ENCODE peak calls at places on chromosomes 13 and 19, in ten cellular contexts. H is fibroblast of pulmonary artery; S is dorsolateral prefrontal cortex; Z is heart left ventricle; D is neural progenitor cell; E is brain microvascular endothelial cell; R is BJ; Q is stimulated activated CD4-positive, alpha-beta T cell treated with anti-CD3 and anti-CD28 coated beads, Interleukin-12 subunit alpha, Interleukin-12 subunit beta, amount 100 ng/mL, for 24 hours; X is BE2C; G is mammary epithelial cell. B is an unnamed sample.

GRCh38 chr19:35352448-35353304 is 5.0 kb downstream of the FFAR1 start:
- DNase-seq in X (peak), H (peak), D (peak), Q (peak), G (peak), S (peak), R (peak), Z (peak), E (peak), B (peak)

GRCh38 chr19:53868892-53869804 is 1.5 kb downstream of the MYADM start:
- DNase-seq in Z (peak), X (peak), R (peak), H (peak), G (peak), S (peak), D (peak), Q (peak), E (peak), B (peak)

GRCh38 chr13:62212246-62212645 is 796.6 kb upstream of the PCDH20 start:
- DNase-seq in E (no peak), Z (no peak), Q (no peak), R (no peak), D (no peak), X (no peak), H (no peak), G (no peak), S (no peak), B (no peak)

GRCh38 chr13:109989155-109989554 is 202.8 kb upstream of the IRS2 start:
- DNase-seq in E (peak), X (no peak), Q (no peak), S (no peak), R (no peak), H (peak), D (no peak), G (no peak), Z (no peak), B (no peak)

GRCh38 chr19:29651622-29652394 is 13.5 kb upstream of the PLEKHF1 start:
- DNase-seq in G (no peak), Q (no peak), X (no peak), Z (no peak), D (no peak), E (no peak), S (no peak), R (no peak), H (no peak), B (no peak)

GRCh38 chr19:31180907-31181306 is 168.3 kb downstream of the TSHZ3 start:
- DNase-seq in E (no peak), S (no peak), Z (no peak), H (no peak), G (no peak), R (no peak), X (no peak), Q (no peak), D (no peak), B (no peak)

GRCh38 chr13:98267080-98267912 is 90.2 kb upstream of the RNF113B start:
- DNase-seq in X (no peak), Z (no peak), R (no peak), Q (no peak), E (peak), G (peak), D (no peak), H (no peak), S (no peak), B (peak)

GRCh38 chr13:98749501-98749900 is 3.0 kb downstream of the SLC15A1 start:
- DNase-seq in G (no peak), D (no peak), E (no peak), Q (no peak), Z (no peak), X (no peak), H (peak), S (no peak), R (peak), B (no peak)

GRCh38 chr13:66365101-66365500 is 865.0 kb downstream of the PCDH9 start:
- DNase-seq in X (no peak), H (no peak), Z (no peak), G (no peak), E (no peak), Q (no peak), S (no peak), R (no peak), D (no peak), B (no peak)

GRCh38 chr13:99288069-99288468 is 19.1 kb downstream of the GPR183 start:
- DNase-seq in D (no peak), H (no peak), Z (no peak), S (no peak), X (no peak), E (no peak), Q (peak), G (no peak), R (no peak), B (no peak)

GRCh38 chr13:51035469-51035868 is 75.6 kb downstream of the C13orf42 start:
- DNase-seq in X (no peak), S (no peak), R (no peak), Q (no peak), H (no peak), Z (no peak), D (no peak), G (no peak), E (no peak), B (no peak)

GRCh38 chr13:52156724-52157251 is 2.6 kb downstream of the NEK3 start:
- DNase-seq in S (no peak), H (peak), G (no peak), Q (no peak), E (peak), Z (no peak), D (no peak), R (no peak), X (no peak), B (no peak)

GRCh38 chr13:48580185-48580803 is 47.4 kb upstream of the RCBTB2 start:
- DNase-seq in Z (peak), S (no peak), R (peak), Q (peak), D (peak), X (peak), E (peak), G (peak), H (peak), B (peak)

GRCh38 chr19:4327252-4327876 is 11.3 kb downstream of the STAP2 start:
- DNase-seq in S (peak), G (no peak), H (peak), R (no peak), Q (peak), E (peak), X (peak), D (peak), Z (peak), B (peak)

GRCh38 chr13:92172191-92172590 is 773.8 kb downstream of the GPC5 start:
- DNase-seq in Q (no peak), E (no peak), Z (no peak), G (no peak), X (no peak), S (no peak), D (no peak), H (no peak), R (no peak), B (no peak)

GRCh38 chr19:4098493-4098892 is 25.4 kb downstream of the MAP2K2 start:
- DNase-seq in Z (peak), E (no peak), X (no peak), S (peak), Q (no peak), G (no peak), R (no peak), H (no peak), D (no peak), B (no peak)

GRCh38 chr19:33823341-33823740 is 26.7 kb downstream of the KCTD15 start:
- DNase-seq in Z (no peak), H (no peak), D (no peak), S (no peak), G (no peak), Q (no peak), E (no peak), R (no peak), X (no peak), B (no peak)

GRCh38 chr19:33388231-33388816 is 14.8 kb downstream of the CEBPG start:
- DNase-seq in H (no peak), D (no peak), Z (no peak), R (no peak), S (peak), G (no peak), E (no peak), X (no peak), Q (no peak), B (no peak)

GRCh38 chr19:42596391-42597071 is 1.8 kb upstream of the CEACAM8 start:
- DNase-seq in Z (no peak), R (no peak), S (peak), E (no peak), Q (peak), D (peak), G (no peak), H (peak), X (peak), B (peak)

GRCh38 chr19:55637534-55637933 is 3.3 kb upstream of the ZNF580 start:
- DNase-seq in Z (no peak), D (no peak), H (no peak), G (no peak), X (no peak), Q (no peak), S (no peak), R (no peak), E (no peak), B (no peak)

GRCh38 chr19:4456843-4457653 is 546 bp downstream of the UBXN6 start:
- DNase-seq in S (no peak), X (peak), G (peak), Q (no peak), E (peak), R (no peak), Z (peak), H (peak), D (peak), B (no peak)

GRCh38 chr19:30361107-30361447 is 11.1 kb upstream of the ZNF536 start:
- DNase-seq in H (no peak), G (no peak), R (no peak), D (no peak), S (no peak), X (no peak), Q (no peak), Z (no peak), E (no peak), B (no peak)

GRCh38 chr13:40152145-40152544 is 496.7 kb downstream of the COG6 start:
- DNase-seq in S (no peak), Z (no peak), H (peak), D (no peak), E (peak), R (no peak), X (no peak), Q (no peak), G (peak), B (no peak)

GRCh38 chr19:45340899-45341453 is 426 bp downstream of the KLC3 start:
- DNase-seq in Z (no peak), E (peak), Q (no peak), G (peak), D (peak), H (no peak), S (no peak), R (no peak), X (no peak), B (no peak)

GRCh38 chr13:110116072-110116487 is 190.9 kb downstream of the COL4A1 start:
- DNase-seq in D (peak), H (peak), Z (peak), G (no peak), S (no peak), R (no peak), E (no peak), Q (peak), X (peak), B (peak)

GRCh38 chr13:102323505-102323904 is 78.3 kb downstream of the FGF14 start:
- DNase-seq in D (no peak), E (no peak), X (no peak), H (no peak), Z (no peak), S (no peak), G (no peak), Q (no peak), R (no peak), B (no peak)

GRCh38 chr13:102401305-102401704 is 543 bp downstream of the FGF14 start:
- DNase-seq in Q (no peak), R (no peak), H (no peak), G (peak), Z (no peak), E (no peak), S (no peak), D (no peak), X (no peak), B (no peak)

GRCh38 chr19:2540646-2541454 is 64.9 kb downstream of the GADD45B start:
- DNase-seq in R (peak), X (no peak), G (peak), Z (peak), E (peak), H (peak), Q (no peak), D (peak), S (no peak), B (peak)

GRCh38 chr13:98571955-98572662 is 4.8 kb downstream of the STK24 start:
- DNase-seq in Z (peak), R (peak), H (no peak), X (peak), E (no peak), Q (no peak), D (no peak), S (no peak), G (peak), B (no peak)

GRCh38 chr19:18044825-18045304 is 36.9 kb downstream of the ARRDC2 start:
- DNase-seq in H (peak), Q (peak), D (peak), R (no peak), G (peak), Z (peak), X (no peak), E (peak), S (peak), B (peak)

GRCh38 chr13:50358221-50358620 is 343.0 kb downstream of the KCNRG start:
- DNase-seq in X (no peak), Z (no peak), G (no peak), H (peak), R (no peak), S (no peak), D (no peak), E (peak), Q (no peak), B (no peak)

GRCh38 chr13:80259159-80259558 is 81.8 kb downstream of the SPRY2 start:
- DNase-seq in D (no peak), E (no peak), Q (no peak), X (no peak), H (no peak), R (no peak), G (no peak), Z (no peak), S (no peak), B (peak)

B was measured in mucosa of gallbladder.